ENCODE peak calls at places on chromosomes 16 and 17, in eight cellular contexts. One of them, this sample, is unnamed.

GRCh38 chr16:56956756-56957155 is 5.0 kb upstream of the CETP start:
- DNase-seq in activated T-cell treated with anti-CD3 and anti-CD28 coated beads, Interleukin-2, amount 50 U/mL, for 72 hours: no peak
- DNase-seq in AG09309: no peak
- DNase-seq in anterior cingulate cortex: no peak
- DNase-seq in T-helper 2 cell: peak
- DNase-seq in NCI-H345: no peak
- DNase-seq in bronchial epithelial cell: no peak
- DNase-seq in stomach: no peak
- DNase-seq in this sample: no peak

GRCh38 chr17:61635913-61636432 is 45.0 kb upstream of the NACA2 start:
- DNase-seq in bronchial epithelial cell: peak
- DNase-seq in stomach: peak
- DNase-seq in AG09309: no peak
- DNase-seq in T-helper 2 cell: peak
- DNase-seq in anterior cingulate cortex: no peak
- DNase-seq in NCI-H345: peak
- DNase-seq in activated T-cell treated with anti-CD3 and anti-CD28 coated beads, Interleukin-2, amount 50 U/mL, for 72 hours: peak
- DNase-seq in this sample: peak

GRCh38 chr16:676565-677297 is 1.3 kb downstream of the RHBDL1 start:
- DNase-seq in T-helper 2 cell: peak
- DNase-seq in activated T-cell treated with anti-CD3 and anti-CD28 coated beads, Interleukin-2, amount 50 U/mL, for 72 hours: no peak
- DNase-seq in AG09309: no peak
- DNase-seq in NCI-H345: peak
- DNase-seq in bronchial epithelial cell: peak
- DNase-seq in stomach: peak
- DNase-seq in anterior cingulate cortex: no peak
- DNase-seq in this sample: no peak

GRCh38 chr17:14014647-14015046 is 54.7 kb upstream of the COX10 start:
- DNase-seq in T-helper 2 cell: no peak
- DNase-seq in bronchial epithelial cell: no peak
- DNase-seq in stomach: no peak
- DNase-seq in activated T-cell treated with anti-CD3 and anti-CD28 coated beads, Interleukin-2, amount 50 U/mL, for 72 hours: no peak
- DNase-seq in NCI-H345: no peak
- DNase-seq in anterior cingulate cortex: no peak
- DNase-seq in AG09309: no peak
- DNase-seq in this sample: no peak

GRCh38 chr16:67026570-67026969 is 2.4 kb upstream of the CBFB start:
- DNase-seq in activated T-cell treated with anti-CD3 and anti-CD28 coated beads, Interleukin-2, amount 50 U/mL, for 72 hours: no peak
- DNase-seq in NCI-H345: no peak
- DNase-seq in anterior cingulate cortex: no peak
- DNase-seq in AG09309: no peak
- DNase-seq in bronchial epithelial cell: no peak
- DNase-seq in T-helper 2 cell: no peak
- DNase-seq in stomach: no peak
- DNase-seq in this sample: no peak

GRCh38 chr17:17448076-17448475 is 28.7 kb upstream of the MED9 start:
- DNase-seq in stomach: no peak
- DNase-seq in activated T-cell treated with anti-CD3 and anti-CD28 coated beads, Interleukin-2, amount 50 U/mL, for 72 hours: no peak
- DNase-seq in bronchial epithelial cell: no peak
- DNase-seq in AG09309: no peak
- DNase-seq in NCI-H345: no peak
- DNase-seq in T-helper 2 cell: no peak
- DNase-seq in anterior cingulate cortex: no peak
- DNase-seq in this sample: peak

GRCh38 chr17:75645501-75645888 is 12.3 kb downstream of the SMIM5 start:
- DNase-seq in stomach: peak
- DNase-seq in AG09309: no peak
- DNase-seq in anterior cingulate cortex: no peak
- DNase-seq in T-helper 2 cell: no peak
- DNase-seq in bronchial epithelial cell: peak
- DNase-seq in activated T-cell treated with anti-CD3 and anti-CD28 coated beads, Interleukin-2, amount 50 U/mL, for 72 hours: no peak
- DNase-seq in NCI-H345: peak
- DNase-seq in this sample: no peak

GRCh38 chr16:81035975-81036750 is 521 bp downstream of the ATMIN start:
- DNase-seq in activated T-cell treated with anti-CD3 and anti-CD28 coated beads, Interleukin-2, amount 50 U/mL, for 72 hours: peak
- DNase-seq in AG09309: no peak
- DNase-seq in stomach: peak
- DNase-seq in T-helper 2 cell: peak
- DNase-seq in anterior cingulate cortex: peak
- DNase-seq in NCI-H345: peak
- DNase-seq in bronchial epithelial cell: peak
- DNase-seq in this sample: peak

GRCh38 chr17:74545456-74546230 is at the start of gene CD300C:
- DNase-seq in AG09309: no peak
- DNase-seq in T-helper 2 cell: no peak
- DNase-seq in NCI-H345: no peak
- DNase-seq in activated T-cell treated with anti-CD3 and anti-CD28 coated beads, Interleukin-2, amount 50 U/mL, for 72 hours: no peak
- DNase-seq in anterior cingulate cortex: no peak
- DNase-seq in stomach: no peak
- DNase-seq in bronchial epithelial cell: no peak
- DNase-seq in this sample: no peak

GRCh38 chr17:75876190-75876937 is 2.0 kb downstream of the TRIM47 start:
- DNase-seq in NCI-H345: peak
- DNase-seq in anterior cingulate cortex: no peak
- DNase-seq in AG09309: no peak
- DNase-seq in stomach: peak
- DNase-seq in bronchial epithelial cell: peak
- DNase-seq in activated T-cell treated with anti-CD3 and anti-CD28 coated beads, Interleukin-2, amount 50 U/mL, for 72 hours: peak
- DNase-seq in T-helper 2 cell: peak
- DNase-seq in this sample: peak

GRCh38 chr17:27939489-27940465 is 46.6 kb upstream of the LYRM9 start:
- DNase-seq in bronchial epithelial cell: no peak
- DNase-seq in AG09309: no peak
- DNase-seq in activated T-cell treated with anti-CD3 and anti-CD28 coated beads, Interleukin-2, amount 50 U/mL, for 72 hours: no peak
- DNase-seq in stomach: no peak
- DNase-seq in anterior cingulate cortex: no peak
- DNase-seq in NCI-H345: no peak
- DNase-seq in T-helper 2 cell: no peak
- DNase-seq in this sample: peak

GRCh38 chr16:50156590-50156989 is 3.5 kb downstream of the TENT4B start:
- DNase-seq in anterior cingulate cortex: no peak
- DNase-seq in activated T-cell treated with anti-CD3 and anti-CD28 coated beads, Interleukin-2, amount 50 U/mL, for 72 hours: no peak
- DNase-seq in NCI-H345: no peak
- DNase-seq in stomach: no peak
- DNase-seq in bronchial epithelial cell: no peak
- DNase-seq in AG09309: no peak
- DNase-seq in T-helper 2 cell: no peak
- DNase-seq in this sample: no peak

GRCh38 chr16:8931864-8932263 is 31.8 kb downstream of the USP7 start:
- DNase-seq in anterior cingulate cortex: no peak
- DNase-seq in AG09309: no peak
- DNase-seq in NCI-H345: no peak
- DNase-seq in stomach: peak
- DNase-seq in activated T-cell treated with anti-CD3 and anti-CD28 coated beads, Interleukin-2, amount 50 U/mL, for 72 hours: peak
- DNase-seq in bronchial epithelial cell: peak
- DNase-seq in T-helper 2 cell: peak
- DNase-seq in this sample: peak

GRCh38 chr16:87375426-87376135 is 8.0 kb downstream of the FBXO31 start:
- DNase-seq in NCI-H345: no peak
- DNase-seq in bronchial epithelial cell: peak
- DNase-seq in T-helper 2 cell: no peak
- DNase-seq in anterior cingulate cortex: no peak
- DNase-seq in stomach: no peak
- DNase-seq in AG09309: no peak
- DNase-seq in activated T-cell treated with anti-CD3 and anti-CD28 coated beads, Interleukin-2, amount 50 U/mL, for 72 hours: no peak
- DNase-seq in this sample: no peak

GRCh38 chr17:39812466-39812865 is 51.6 kb downstream of the IKZF3 start:
- DNase-seq in AG09309: no peak
- DNase-seq in stomach: peak
- DNase-seq in anterior cingulate cortex: no peak
- DNase-seq in activated T-cell treated with anti-CD3 and anti-CD28 coated beads, Interleukin-2, amount 50 U/mL, for 72 hours: no peak
- DNase-seq in T-helper 2 cell: no peak
- DNase-seq in NCI-H345: peak
- DNase-seq in bronchial epithelial cell: no peak
- DNase-seq in this sample: no peak

GRCh38 chr17:33200587-33200986 is 92.5 kb downstream of the ASIC2 start:
- DNase-seq in bronchial epithelial cell: peak
- DNase-seq in T-helper 2 cell: no peak
- DNase-seq in anterior cingulate cortex: no peak
- DNase-seq in stomach: no peak
- DNase-seq in AG09309: no peak
- DNase-seq in activated T-cell treated with anti-CD3 and anti-CD28 coated beads, Interleukin-2, amount 50 U/mL, for 72 hours: no peak
- DNase-seq in NCI-H345: peak
- DNase-seq in this sample: no peak

GRCh38 chr17:75894049-75894742 is 2.6 kb downstream of the TRIM65 start:
- DNase-seq in T-helper 2 cell: no peak
- DNase-seq in NCI-H345: no peak
- DNase-seq in stomach: no peak
- DNase-seq in anterior cingulate cortex: no peak
- DNase-seq in activated T-cell treated with anti-CD3 and anti-CD28 coated beads, Interleukin-2, amount 50 U/mL, for 72 hours: no peak
- DNase-seq in bronchial epithelial cell: no peak
- DNase-seq in AG09309: no peak
- DNase-seq in this sample: no peak

GRCh38 chr17:40122466-40122943 is 734 bp downstream of the MSL1 start:
- DNase-seq in bronchial epithelial cell: no peak
- DNase-seq in anterior cingulate cortex: no peak
- DNase-seq in T-helper 2 cell: peak
- DNase-seq in activated T-cell treated with anti-CD3 and anti-CD28 coated beads, Interleukin-2, amount 50 U/mL, for 72 hours: peak
- DNase-seq in stomach: no peak
- DNase-seq in NCI-H345: peak
- DNase-seq in AG09309: no peak
- DNase-seq in this sample: peak

GRCh38 chr16:57126412-57126811 is 34.0 kb downstream of the CPNE2 start:
- DNase-seq in AG09309: no peak
- DNase-seq in bronchial epithelial cell: no peak
- DNase-seq in anterior cingulate cortex: no peak
- DNase-seq in NCI-H345: no peak
- DNase-seq in stomach: no peak
- DNase-seq in T-helper 2 cell: peak
- DNase-seq in activated T-cell treated with anti-CD3 and anti-CD28 coated beads, Interleukin-2, amount 50 U/mL, for 72 hours: no peak
- DNase-seq in this sample: no peak

GRCh38 chr17:51000835-51001638 is 119.6 kb downstream of the SPAG9 start:
- DNase-seq in stomach: no peak
- DNase-seq in activated T-cell treated with anti-CD3 and anti-CD28 coated beads, Interleukin-2, amount 50 U/mL, for 72 hours: peak
- DNase-seq in T-helper 2 cell: peak
- DNase-seq in NCI-H345: peak
- DNase-seq in bronchial epithelial cell: peak
- DNase-seq in AG09309: peak
- DNase-seq in anterior cingulate cortex: no peak
- DNase-seq in this sample: peak

GRCh38 chr16:2854700-2855309 is 3.2 kb downstream of the PRSS22 start:
- DNase-seq in NCI-H345: no peak
- DNase-seq in AG09309: no peak
- DNase-seq in bronchial epithelial cell: no peak
- DNase-seq in stomach: no peak
- DNase-seq in activated T-cell treated with anti-CD3 and anti-CD28 coated beads, Interleukin-2, amount 50 U/mL, for 72 hours: no peak
- DNase-seq in anterior cingulate cortex: no peak
- DNase-seq in T-helper 2 cell: no peak
- DNase-seq in this sample: peak

GRCh38 chr16:22232277-22233049 is 26.4 kb downstream of the EEF2K start:
- DNase-seq in bronchial epithelial cell: peak
- DNase-seq in anterior cingulate cortex: no peak
- DNase-seq in AG09309: no peak
- DNase-seq in NCI-H345: peak
- DNase-seq in stomach: peak
- DNase-seq in T-helper 2 cell: peak
- DNase-seq in activated T-cell treated with anti-CD3 and anti-CD28 coated beads, Interleukin-2, amount 50 U/mL, for 72 hours: peak
- DNase-seq in this sample: no peak

GRCh38 chr17:9676742-9677387 is 31.5 kb downstream of the USP43 start:
- DNase-seq in NCI-H345: no peak
- DNase-seq in AG09309: no peak
- DNase-seq in T-helper 2 cell: peak
- DNase-seq in activated T-cell treated with anti-CD3 and anti-CD28 coated beads, Interleukin-2, amount 50 U/mL, for 72 hours: peak
- DNase-seq in anterior cingulate cortex: no peak
- DNase-seq in bronchial epithelial cell: peak
- DNase-seq in stomach: no peak
- DNase-seq in this sample: no peak

GRCh38 chr17:47224971-47225370 is 15.8 kb downstream of the MYL4 start:
- DNase-seq in NCI-H345: no peak
- DNase-seq in anterior cingulate cortex: no peak
- DNase-seq in stomach: no peak
- DNase-seq in T-helper 2 cell: no peak
- DNase-seq in activated T-cell treated with anti-CD3 and anti-CD28 coated beads, Interleukin-2, amount 50 U/mL, for 72 hours: no peak
- DNase-seq in AG09309: no peak
- DNase-seq in bronchial epithelial cell: no peak
- DNase-seq in this sample: no peak

GRCh38 chr16:3094289-3095027 is 4.6 kb downstream of the ZSCAN10 start:
- DNase-seq in activated T-cell treated with anti-CD3 and anti-CD28 coated beads, Interleukin-2, amount 50 U/mL, for 72 hours: peak
- DNase-seq in bronchial epithelial cell: peak
- DNase-seq in AG09309: no peak
- DNase-seq in NCI-H345: peak
- DNase-seq in stomach: peak
- DNase-seq in anterior cingulate cortex: no peak
- DNase-seq in T-helper 2 cell: peak
- DNase-seq in this sample: peak

GRCh38 chr17:79006001-79006400 is 3.6 kb downstream of the CANT1 start:
- DNase-seq in anterior cingulate cortex: no peak
- DNase-seq in activated T-cell treated with anti-CD3 and anti-CD28 coated beads, Interleukin-2, amount 50 U/mL, for 72 hours: no peak
- DNase-seq in AG09309: no peak
- DNase-seq in NCI-H345: no peak
- DNase-seq in bronchial epithelial cell: no peak
- DNase-seq in stomach: no peak
- DNase-seq in T-helper 2 cell: no peak
- DNase-seq in this sample: no peak

GRCh38 chr17:38579934-38580333 is 25.8 kb downstream of the SRCIN1 start:
- DNase-seq in bronchial epithelial cell: peak
- DNase-seq in AG09309: no peak
- DNase-seq in NCI-H345: peak
- DNase-seq in T-helper 2 cell: no peak
- DNase-seq in stomach: peak
- DNase-seq in anterior cingulate cortex: peak
- DNase-seq in activated T-cell treated with anti-CD3 and anti-CD28 coated beads, Interleukin-2, amount 50 U/mL, for 72 hours: peak
- DNase-seq in this sample: peak

This sample was measured in Karpas-422.